ENCODE peak calls at places on chromosomes 1 and 21, in seven cellular contexts. One of them, this sample, is unnamed.

GRCh38 chr1:22611530-22611947 is 24.9 kb upstream of the C1QA start:
- DNase-seq in tibial artery: no peak
- DNase-seq in left lung: peak
- DNase-seq in transverse colon: no peak
- DNase-seq in IMR-90: peak
- DNase-seq in neural progenitor cell: peak
- DNase-seq in RWPE1: peak
- DNase-seq in this sample: no peak

GRCh38 chr1:239717097-239718051 is 331.0 kb downstream of the CHRM3 start:
- DNase-seq in transverse colon: no peak
- DNase-seq in tibial artery: no peak
- DNase-seq in IMR-90: no peak
- DNase-seq in left lung: no peak
- DNase-seq in neural progenitor cell: no peak
- DNase-seq in RWPE1: no peak
- DNase-seq in this sample: no peak

GRCh38 chr1:3762873-3763228 is 9.7 kb upstream of the SMIM1 start:
- DNase-seq in RWPE1: no peak
- DNase-seq in neural progenitor cell: no peak
- DNase-seq in left lung: no peak
- DNase-seq in transverse colon: no peak
- DNase-seq in tibial artery: no peak
- DNase-seq in IMR-90: no peak
- DNase-seq in this sample: no peak

GRCh38 chr21:41207401-41208388 is 39.7 kb downstream of the BACE2 start:
- DNase-seq in neural progenitor cell: no peak
- DNase-seq in tibial artery: peak
- DNase-seq in left lung: no peak
- DNase-seq in RWPE1: no peak
- DNase-seq in IMR-90: peak
- DNase-seq in transverse colon: peak
- DNase-seq in this sample: no peak

GRCh38 chr1:1858382-1859086 is 32.4 kb downstream of the GNB1 start:
- DNase-seq in transverse colon: peak
- DNase-seq in left lung: peak
- DNase-seq in tibial artery: peak
- DNase-seq in IMR-90: peak
- DNase-seq in RWPE1: peak
- DNase-seq in neural progenitor cell: peak
- DNase-seq in this sample: no peak

GRCh38 chr1:155974208-155975165 is 3.9 kb downstream of the ARHGEF2 start:
- DNase-seq in left lung: no peak
- DNase-seq in tibial artery: no peak
- DNase-seq in RWPE1: no peak
- DNase-seq in neural progenitor cell: no peak
- DNase-seq in transverse colon: no peak
- DNase-seq in IMR-90: no peak
- DNase-seq in this sample: no peak

GRCh38 chr1:198373376-198373775 is 167.1 kb downstream of the ATP6V1G3 start:
- DNase-seq in neural progenitor cell: no peak
- DNase-seq in RWPE1: peak
- DNase-seq in tibial artery: no peak
- DNase-seq in transverse colon: no peak
- DNase-seq in IMR-90: peak
- DNase-seq in left lung: no peak
- DNase-seq in this sample: no peak

GRCh38 chr1:152397474-152397873 is 16.6 kb downstream of the CRNN start:
- DNase-seq in IMR-90: no peak
- DNase-seq in RWPE1: no peak
- DNase-seq in tibial artery: no peak
- DNase-seq in transverse colon: no peak
- DNase-seq in neural progenitor cell: no peak
- DNase-seq in left lung: no peak
- DNase-seq in this sample: no peak

GRCh38 chr1:7493711-7494110 is 277.4 kb upstream of the VAMP3 start:
- DNase-seq in transverse colon: no peak
- DNase-seq in left lung: no peak
- DNase-seq in neural progenitor cell: no peak
- DNase-seq in IMR-90: no peak
- DNase-seq in RWPE1: no peak
- DNase-seq in tibial artery: no peak
- DNase-seq in this sample: no peak

GRCh38 chr1:211648980-211649934 is 26.2 kb downstream of the NEK2 start:
- DNase-seq in IMR-90: peak
- DNase-seq in left lung: no peak
- DNase-seq in RWPE1: no peak
- DNase-seq in neural progenitor cell: no peak
- DNase-seq in transverse colon: peak
- DNase-seq in tibial artery: no peak
- DNase-seq in this sample: peak

GRCh38 chr1:155005076-155005971 is 2.7 kb downstream of the ZBTB7B start:
- DNase-seq in IMR-90: no peak
- DNase-seq in left lung: peak
- DNase-seq in transverse colon: peak
- DNase-seq in RWPE1: peak
- DNase-seq in neural progenitor cell: no peak
- DNase-seq in tibial artery: peak
- DNase-seq in this sample: no peak

GRCh38 chr1:77120950-77121349 is 98.3 kb downstream of the PIGK start:
- DNase-seq in neural progenitor cell: no peak
- DNase-seq in left lung: no peak
- DNase-seq in tibial artery: no peak
- DNase-seq in IMR-90: no peak
- DNase-seq in RWPE1: no peak
- DNase-seq in transverse colon: no peak
- DNase-seq in this sample: no peak

GRCh38 chr1:217139513-217139912 is 416.3 kb upstream of the ESRRG start:
- DNase-seq in transverse colon: no peak
- DNase-seq in tibial artery: no peak
- DNase-seq in IMR-90: no peak
- DNase-seq in neural progenitor cell: peak
- DNase-seq in left lung: no peak
- DNase-seq in RWPE1: no peak
- DNase-seq in this sample: no peak

GRCh38 chr1:213970193-213970592 is 17.6 kb upstream of the PROX1 start:
- DNase-seq in transverse colon: no peak
- DNase-seq in left lung: no peak
- DNase-seq in RWPE1: no peak
- DNase-seq in tibial artery: no peak
- DNase-seq in neural progenitor cell: no peak
- DNase-seq in IMR-90: no peak
- DNase-seq in this sample: no peak

GRCh38 chr1:24903955-24904730 is 25.9 kb downstream of the RUNX3 start:
- DNase-seq in RWPE1: no peak
- DNase-seq in tibial artery: peak
- DNase-seq in neural progenitor cell: no peak
- DNase-seq in IMR-90: no peak
- DNase-seq in transverse colon: peak
- DNase-seq in left lung: peak
- DNase-seq in this sample: no peak

GRCh38 chr1:1150100-1150499 is 23.6 kb upstream of the TTLL10 start:
- DNase-seq in RWPE1: no peak
- DNase-seq in tibial artery: no peak
- DNase-seq in transverse colon: peak
- DNase-seq in left lung: no peak
- DNase-seq in IMR-90: no peak
- DNase-seq in neural progenitor cell: no peak
- DNase-seq in this sample: no peak

GRCh38 chr21:42459583-42460215 is 36.3 kb downstream of the RSPH1 start:
- DNase-seq in IMR-90: no peak
- DNase-seq in neural progenitor cell: no peak
- DNase-seq in left lung: no peak
- DNase-seq in RWPE1: no peak
- DNase-seq in transverse colon: peak
- DNase-seq in tibial artery: peak
- DNase-seq in this sample: no peak

GRCh38 chr1:75438355-75438754 is 172.6 kb downstream of the SLC44A5 start:
- DNase-seq in RWPE1: no peak
- DNase-seq in transverse colon: no peak
- DNase-seq in left lung: no peak
- DNase-seq in IMR-90: no peak
- DNase-seq in neural progenitor cell: no peak
- DNase-seq in tibial artery: no peak
- DNase-seq in this sample: no peak

GRCh38 chr1:64183985-64184440 is 19.4 kb upstream of the UBE2U start:
- DNase-seq in left lung: no peak
- DNase-seq in neural progenitor cell: no peak
- DNase-seq in tibial artery: no peak
- DNase-seq in RWPE1: peak
- DNase-seq in IMR-90: peak
- DNase-seq in transverse colon: no peak
- DNase-seq in this sample: no peak

GRCh38 chr1:27970401-27970800 is 10.6 kb downstream of the XKR8 start:
- DNase-seq in tibial artery: no peak
- DNase-seq in left lung: peak
- DNase-seq in IMR-90: peak
- DNase-seq in RWPE1: no peak
- DNase-seq in neural progenitor cell: no peak
- DNase-seq in transverse colon: no peak
- DNase-seq in this sample: no peak

GRCh38 chr1:72282690-72283203 is 408 bp upstream of the NEGR1 start:
- DNase-seq in neural progenitor cell: peak
- DNase-seq in transverse colon: peak
- DNase-seq in IMR-90: peak
- DNase-seq in RWPE1: peak
- DNase-seq in tibial artery: peak
- DNase-seq in left lung: peak
- DNase-seq in this sample: peak
- TF ChIP-seq CTCF in neural progenitor cell: peak
- TF ChIP-seq CTCF in transverse colon: peak
- TF ChIP-seq CTCF in IMR-90: no peak
- TF ChIP-seq CTCF in RWPE1: peak
- TF ChIP-seq CTCF in tibial artery: no peak
- TF ChIP-seq CTCF in left lung: no peak
- TF ChIP-seq CTCF in this sample: no peak

DNA sequence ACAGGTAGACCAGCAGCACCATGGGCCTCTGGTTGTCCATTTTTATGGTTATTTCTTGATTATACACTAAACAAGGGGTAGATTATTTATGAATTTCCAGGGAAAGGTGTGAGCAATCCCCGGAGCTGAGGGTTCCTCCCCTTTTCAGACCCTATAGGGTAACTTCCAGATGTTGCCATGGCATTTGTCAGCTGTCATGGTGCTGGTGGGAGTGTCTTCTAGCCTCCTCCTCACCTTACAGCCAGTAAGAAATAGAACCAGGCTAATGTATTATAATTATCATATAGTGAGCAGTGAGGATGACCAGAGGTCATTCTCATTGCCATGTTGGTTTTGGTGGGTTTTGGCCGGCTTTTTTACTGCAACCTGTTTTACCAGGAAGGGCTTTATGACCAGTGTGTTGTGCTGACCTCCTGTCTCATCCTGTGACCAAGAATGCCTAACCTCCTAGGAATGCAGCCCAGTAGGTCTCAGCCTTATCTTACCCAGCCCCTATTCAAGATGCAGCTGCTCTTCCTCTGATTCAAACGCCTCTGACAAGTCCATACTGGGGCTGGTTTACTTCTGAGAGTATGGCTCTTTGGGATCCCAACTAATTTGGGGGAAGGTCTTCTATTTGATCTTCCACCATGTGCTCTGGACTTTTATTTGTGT is 13.5 kb upstream of the TINAGL1 start:
- DNase-seq in neural progenitor cell: no peak
- DNase-seq in left lung: no peak
- DNase-seq in tibial artery: no peak
- DNase-seq in RWPE1: peak
- DNase-seq in IMR-90: peak
- DNase-seq in transverse colon: no peak
- DNase-seq in this sample: no peak
- TF ChIP-seq CTCF in neural progenitor cell: no peak
- TF ChIP-seq CTCF in left lung: no peak
- TF ChIP-seq CTCF in tibial artery: no peak
- TF ChIP-seq CTCF in RWPE1: no peak
- TF ChIP-seq CTCF in IMR-90: no peak
- TF ChIP-seq CTCF in transverse colon: no peak
- TF ChIP-seq CTCF in this sample: no peak

GRCh38 chr1:36729716-36730510 is 247.2 kb upstream of the CSF3R start:
- DNase-seq in tibial artery: peak
- DNase-seq in transverse colon: no peak
- DNase-seq in IMR-90: no peak
- DNase-seq in neural progenitor cell: no peak
- DNase-seq in RWPE1: no peak
- DNase-seq in left lung: no peak
- DNase-seq in this sample: no peak

GRCh38 chr1:36730599-36730998 is 247.9 kb upstream of the CSF3R start:
- DNase-seq in IMR-90: no peak
- DNase-seq in left lung: no peak
- DNase-seq in tibial artery: peak
- DNase-seq in RWPE1: no peak
- DNase-seq in transverse colon: no peak
- DNase-seq in neural progenitor cell: no peak
- DNase-seq in this sample: no peak

GRCh38 chr1:36731226-36732037 is 248.7 kb upstream of the CSF3R start:
- DNase-seq in IMR-90: no peak
- DNase-seq in left lung: no peak
- DNase-seq in neural progenitor cell: no peak
- DNase-seq in tibial artery: peak
- DNase-seq in RWPE1: no peak
- DNase-seq in transverse colon: no peak
- DNase-seq in this sample: no peak

GRCh38 chr1:36733748-36734147 is 251.0 kb upstream of the CSF3R start:
- DNase-seq in IMR-90: no peak
- DNase-seq in neural progenitor cell: no peak
- DNase-seq in transverse colon: no peak
- DNase-seq in RWPE1: no peak
- DNase-seq in left lung: no peak
- DNase-seq in tibial artery: peak
- DNase-seq in this sample: no peak

GRCh38 chr1:36732038-36732402 is 249.3 kb upstream of the CSF3R start:
- DNase-seq in left lung: no peak
- DNase-seq in RWPE1: no peak
- DNase-seq in tibial artery: no peak
- DNase-seq in neural progenitor cell: no peak
- DNase-seq in transverse colon: no peak
- DNase-seq in IMR-90: no peak
- DNase-seq in this sample: no peak
- TF ChIP-seq CTCF in left lung: no peak
- TF ChIP-seq CTCF in RWPE1: no peak
- TF ChIP-seq CTCF in tibial artery: no peak
- TF ChIP-seq CTCF in neural progenitor cell: no peak
- TF ChIP-seq CTCF in transverse colon: no peak
- TF ChIP-seq CTCF in IMR-90: no peak
- TF ChIP-seq CTCF in this sample: no peak

DNA sequence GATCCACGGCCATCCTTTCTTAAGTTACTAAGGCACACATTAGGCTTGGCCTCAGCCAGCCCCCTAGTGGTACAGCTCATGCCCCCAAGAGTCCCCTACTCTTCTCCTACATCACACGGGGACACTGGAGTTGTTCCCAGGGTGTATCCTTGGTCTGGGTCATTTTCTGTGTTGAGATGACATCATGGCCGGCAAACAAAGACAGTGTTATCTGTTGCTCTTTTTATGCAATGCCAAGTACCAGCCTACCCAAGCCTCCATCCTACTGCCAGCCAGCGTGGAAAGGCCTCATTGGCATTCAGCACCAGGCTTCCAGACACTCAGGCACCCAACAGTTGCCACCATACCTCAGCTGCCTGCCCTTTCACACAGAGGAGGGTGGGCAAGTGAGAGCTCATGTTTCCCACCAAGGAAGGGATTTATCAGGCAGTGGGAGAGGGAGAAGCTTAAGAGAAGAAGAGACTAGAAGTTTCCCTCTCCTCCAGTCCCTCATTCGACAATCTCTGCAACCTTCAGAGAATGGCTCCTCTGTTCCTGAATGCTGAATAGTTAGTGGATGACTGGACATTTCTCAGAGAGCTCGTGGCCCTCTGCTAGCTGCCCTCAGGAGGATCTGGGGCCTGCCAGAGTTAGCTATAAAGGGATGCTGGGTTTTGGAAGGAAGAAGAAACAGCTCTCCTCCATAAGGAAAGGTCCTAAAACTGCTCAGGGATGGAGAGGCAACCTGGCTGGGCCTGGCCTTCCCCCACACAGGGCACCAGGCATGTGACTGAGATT is 17.7 kb downstream of the CBR1 start:
- DNase-seq in tibial artery: no peak
- DNase-seq in left lung: no peak
- DNase-seq in IMR-90: peak
- DNase-seq in neural progenitor cell: peak
- DNase-seq in RWPE1: no peak
- DNase-seq in transverse colon: no peak
- DNase-seq in this sample: no peak
- TF ChIP-seq CTCF in tibial artery: no peak
- TF ChIP-seq CTCF in left lung: no peak
- TF ChIP-seq CTCF in IMR-90: no peak
- TF ChIP-seq CTCF in neural progenitor cell: peak
- TF ChIP-seq CTCF in RWPE1: no peak
- TF ChIP-seq CTCF in transverse colon: no peak
- TF ChIP-seq CTCF in this sample: no peak

This sample was measured in GM20000.